ENCODE peak calls at places on chromosome 14, in four cellular contexts. C, U, P and Z are unnamed samples.

GRCh38 chr14:86310148-86310547 is 780.2 kb downstream of the FLRT2 start:
- DNase-seq in C (no peak), P (no peak), U (no peak), Z (no peak)

GRCh38 chr14:89093083-89093482 is 268.6 kb downstream of the TTC8 start:
- DNase-seq in U (no peak), C (no peak), P (no peak), Z (no peak)

GRCh38 chr14:104639889-104640548 is 35.4 kb upstream of the TMEM179 start:
- DNase-seq in C (no peak), P (peak), U (peak), Z (no peak)

GRCh38 chr14:67571991-67572323 is 28.1 kb downstream of the PIGH start:
- DNase-seq in U (peak), P (no peak), C (no peak), Z (no peak)

GRCh38 chr14:102606296-102606695 is 13.8 kb downstream of the RCOR1 start:
- DNase-seq in U (no peak), C (no peak), P (no peak), Z (no peak)

GRCh38 chr14:105397350-105397931 is 897 bp upstream of the TEX22 start:
- DNase-seq in P (no peak), C (no peak), U (no peak), Z (no peak)

GRCh38 chr14:29838752-29839151 is 88.9 kb downstream of the PRKD1 start:
- DNase-seq in C (no peak), U (no peak), P (no peak), Z (no peak)

GRCh38 chr14:91308337-91308736 is 63.8 kb upstream of the GPR68 start:
- DNase-seq in P (no peak), C (no peak), U (no peak), Z (no peak)

GRCh38 chr14:31921741-31922140 is 155.4 kb upstream of the ARHGAP5 start:
- DNase-seq in U (no peak), P (no peak), C (no peak), Z (no peak)

GRCh38 chr14:56087824-56088571 is 30.2 kb upstream of the PELI2 start:
- DNase-seq in C (no peak), U (no peak), P (peak), Z (no peak)

GRCh38 chr14:51650721-51651387 is 856 bp upstream of the FRMD6 start:
- DNase-seq in P (peak), U (peak), C (no peak), Z (no peak)

GRCh38 chr14:94914191-94914590 is 144.3 kb upstream of the GSC start:
- DNase-seq in U (no peak), P (no peak), C (no peak), Z (no peak)
- H3K27ac ChIP-seq in U (no peak), P (no peak), C (no peak), Z (no peak)

GRCh38 chr14:22221508-22221907 is 367.5 kb downstream of the DAD1 start:
- DNase-seq in U (no peak), P (peak), C (no peak), Z (peak)
- TF ChIP-seq CTCF in U (peak), P (peak), C (no peak), Z (peak)

DNA sequence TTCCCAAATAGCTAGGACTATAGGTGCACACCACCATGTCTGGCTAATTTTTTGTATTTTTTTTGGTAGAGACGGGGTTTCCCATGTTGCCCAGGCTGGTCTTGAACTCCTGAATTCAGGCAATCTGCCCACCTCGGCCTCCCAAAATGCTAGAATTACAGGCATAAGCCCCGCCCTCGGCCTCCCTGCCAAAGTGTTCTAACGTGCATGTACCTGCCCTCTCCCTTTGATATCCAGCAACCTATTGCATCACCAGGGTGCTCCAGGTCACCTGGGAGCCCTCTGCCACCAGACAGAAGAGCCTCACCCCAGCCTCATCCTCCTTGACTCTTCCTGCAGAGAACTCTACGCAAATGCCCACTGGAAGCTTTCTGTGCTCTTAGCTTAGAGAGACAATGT is 2.2 kb upstream of the EML1 start:
- DNase-seq in U (peak), C (no peak), P (no peak), Z (peak)
- H3K27ac ChIP-seq in U (no peak), C (no peak), P (no peak), Z (no peak)

GRCh38 chr14:36940476-36940875 is 231.9 kb downstream of the SLC25A21 start:
- DNase-seq in P (no peak), U (no peak), C (no peak), Z (no peak)

GRCh38 chr14:36944307-36945010 is 227.9 kb downstream of the SLC25A21 start:
- DNase-seq in U (no peak), P (no peak), C (no peak), Z (peak)

GRCh38 chr14:36939265-36939664 is 233.1 kb downstream of the SLC25A21 start:
- DNase-seq in U (no peak), P (no peak), C (no peak), Z (no peak)

GRCh38 chr14:36941783-36942521 is 230.5 kb downstream of the SLC25A21 start:
- DNase-seq in C (no peak), P (peak), U (peak), Z (peak)

GRCh38 chr14:36942522-36943245 is 229.7 kb downstream of the SLC25A21 start:
- DNase-seq in U (no peak), P (no peak), C (no peak), Z (peak)
- TF ChIP-seq CTCF in U (no peak), P (no peak), C (no peak), Z (no peak)

DNA sequence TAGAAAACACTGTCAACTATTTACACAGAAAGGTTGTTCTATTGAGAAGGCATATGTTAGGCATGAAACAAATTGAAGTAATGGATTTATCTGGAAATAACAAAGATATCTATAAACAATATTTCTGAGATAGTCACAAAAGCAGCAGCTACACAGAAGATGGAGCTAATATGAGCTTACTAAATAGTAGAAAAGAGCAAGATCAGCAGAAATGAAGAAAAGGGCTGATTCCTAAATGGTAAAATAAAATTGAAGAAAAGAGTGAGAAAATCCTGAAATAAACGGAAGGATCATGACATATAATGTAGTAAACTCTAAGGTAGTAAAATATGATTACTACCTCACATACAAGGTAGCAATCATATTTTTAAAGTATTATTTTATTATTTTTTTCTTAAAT is 1263.9 kb downstream of the FSCB start:
- DNase-seq in C (no peak), P (no peak), U (no peak), Z (no peak)
- H3K27ac ChIP-seq in C (no peak), P (no peak), U (no peak), Z (no peak)

GRCh38 chr14:43894534-43894933 is 612.5 kb downstream of the FSCB start:
- DNase-seq in P (no peak), C (no peak), U (no peak), Z (no peak)
- TF ChIP-seq CTCF in P (peak), C (no peak), U (peak), Z (peak)

DNA sequence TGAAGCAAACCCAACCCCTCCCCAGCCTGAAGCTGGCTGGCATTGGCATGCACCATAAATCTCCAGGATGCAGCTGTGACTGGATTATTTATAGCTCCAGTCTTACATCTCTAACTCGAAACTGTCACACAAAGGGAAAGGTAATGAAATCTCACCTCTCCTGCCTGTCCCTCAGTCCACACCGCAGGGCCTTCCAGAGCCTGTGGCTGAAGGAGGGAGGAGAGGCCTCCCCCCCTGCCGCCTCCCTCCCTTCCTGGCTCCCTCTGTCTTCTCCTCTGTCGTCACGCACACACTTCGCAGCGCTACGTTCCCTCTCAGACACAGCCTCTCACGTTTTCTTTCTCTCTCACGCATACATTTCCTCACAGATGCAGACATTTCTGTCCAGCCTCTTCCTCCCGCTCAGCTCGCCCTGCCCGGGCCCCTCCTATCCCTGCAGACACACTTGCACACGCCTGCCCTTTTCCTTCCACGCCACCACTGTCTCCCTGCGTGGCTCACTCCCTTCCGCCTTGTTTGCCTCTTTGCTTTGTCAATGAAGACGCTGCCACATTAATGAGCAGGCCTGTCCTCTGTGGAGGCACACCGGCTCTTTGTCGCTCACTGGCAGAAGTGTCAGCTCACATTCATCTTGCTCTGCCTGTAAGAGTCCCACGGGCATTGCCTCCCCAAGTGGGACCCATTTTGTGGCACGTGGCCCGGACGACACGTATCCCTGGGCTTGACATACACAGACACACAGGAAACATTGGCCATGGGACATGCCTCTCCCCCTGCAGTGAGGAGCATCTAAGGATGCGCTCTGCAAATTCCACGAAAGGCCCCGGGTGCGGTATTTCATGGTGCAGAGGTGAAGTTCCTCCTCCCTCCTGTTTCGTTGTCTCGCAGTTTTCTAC is 27.9 kb downstream of the IRF2BPL start:
- DNase-seq in C (no peak), U (no peak), P (peak), Z (no peak)
- H3K27ac ChIP-seq in C (no peak), U (peak), P (peak), Z (no peak)

DNA sequence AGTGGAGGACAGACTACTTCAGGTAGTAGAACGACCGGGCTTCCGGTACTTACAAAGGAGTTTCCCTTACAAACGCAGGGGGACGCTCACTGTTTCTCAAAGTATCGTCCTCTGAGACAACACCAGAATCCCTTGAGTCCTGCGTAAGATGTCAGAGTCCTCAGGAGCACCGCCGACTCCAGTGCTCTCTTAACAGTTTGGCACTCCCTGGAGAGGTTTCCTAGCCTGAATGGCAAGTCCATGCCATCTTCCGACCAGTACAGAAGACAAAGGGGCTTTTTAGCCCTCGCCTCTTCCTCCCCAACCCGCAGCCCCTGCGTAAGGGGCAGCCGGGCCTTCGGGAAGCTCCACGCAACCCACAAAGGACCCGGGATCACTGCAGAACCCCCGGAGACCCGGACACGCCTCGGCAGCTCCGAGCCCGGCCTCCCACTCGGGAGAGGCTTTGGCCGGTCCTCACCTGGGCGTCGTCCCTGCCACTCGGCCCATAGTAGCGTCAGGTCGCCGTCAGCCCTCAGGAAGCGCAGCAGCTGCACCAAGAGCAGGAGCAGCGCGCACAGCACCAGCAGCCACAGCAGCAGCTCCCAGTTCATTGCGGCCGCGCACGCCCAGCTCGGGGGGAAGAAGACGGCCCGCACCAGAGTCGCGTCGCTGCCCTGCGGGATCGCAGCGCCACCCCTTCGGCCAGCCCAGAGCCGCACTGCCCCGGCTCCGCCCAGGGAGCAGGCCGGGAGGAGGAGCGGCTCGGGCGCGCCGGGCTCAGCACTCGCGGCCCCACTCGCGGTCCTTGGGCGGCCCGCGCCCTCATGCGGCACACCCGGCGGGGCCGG is at the start of gene DHRS7:
- DNase-seq in C (peak), P (peak), U (peak), Z (peak)
- TF ChIP-seq CTCF in C (no peak), P (peak), U (peak), Z (peak)

DNA sequence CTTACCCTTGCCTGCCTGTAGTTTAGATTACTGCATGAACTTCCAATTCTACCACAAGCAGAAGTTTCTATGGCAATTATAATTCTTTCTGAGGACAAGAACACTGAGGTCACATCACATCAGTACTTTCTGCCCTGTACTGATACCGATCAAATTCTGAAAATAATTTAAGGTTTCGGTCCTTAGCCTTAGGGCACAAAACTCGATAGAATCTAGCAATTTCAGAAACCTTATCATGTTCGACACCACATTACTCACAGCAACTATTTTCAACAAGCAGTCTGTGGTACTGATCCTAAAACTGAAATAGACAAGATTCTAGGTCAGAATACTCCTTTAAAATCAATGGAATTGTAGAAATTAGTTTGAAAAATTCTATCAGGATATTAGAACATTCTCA is 187.0 kb upstream of the LRFN5 start:
- DNase-seq in C (no peak), U (no peak), P (no peak), Z (no peak)
- H3K27ac ChIP-seq in C (no peak), U (no peak), P (no peak), Z (no peak)

DNA sequence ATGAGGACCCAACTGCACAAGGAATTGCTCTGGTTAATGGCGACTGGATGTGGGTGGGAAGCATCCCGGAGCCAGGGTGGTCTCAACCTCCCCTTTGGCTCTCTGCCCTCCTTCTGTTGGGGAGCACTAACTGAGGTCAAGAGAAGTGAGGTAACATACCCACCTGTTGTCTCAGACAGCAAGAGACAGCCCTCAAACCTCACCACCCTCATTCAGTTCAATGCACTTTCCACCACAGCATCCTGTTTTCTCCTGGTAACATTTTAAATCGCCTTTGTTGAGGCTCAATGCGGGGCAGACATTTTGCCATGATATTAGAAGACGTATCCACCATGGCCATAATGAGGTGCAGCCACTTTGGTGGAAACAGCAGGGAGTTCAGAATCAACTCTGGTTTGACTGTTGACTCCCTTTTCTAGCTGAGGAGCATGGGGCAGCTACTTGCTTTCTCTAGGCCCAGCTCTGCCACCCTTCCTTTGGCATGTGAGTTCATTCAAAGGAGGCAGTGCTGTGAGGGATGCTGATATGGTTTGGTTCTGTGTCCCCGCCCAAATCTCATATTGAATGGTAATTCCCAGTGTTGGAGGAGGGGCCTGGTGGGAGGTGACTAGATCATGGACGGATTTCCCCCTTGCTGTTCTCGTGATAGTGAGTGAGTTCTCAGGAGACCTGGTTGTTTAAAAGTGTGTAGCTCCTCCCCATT is 338.6 kb downstream of the PCNX1 start:
- DNase-seq in P (no peak), U (no peak), C (no peak), Z (no peak)
- TF ChIP-seq CTCF in P (no peak), U (no peak), C (no peak), Z (no peak)